ENCODE peak calls at places on chromosomes 4 and X, in seven cellular contexts. One of them, this sample, is unnamed.

GRCh38 chrX:2828404-2829065 is at the start of gene GYG2:
- DNase-seq in upper lobe of left lung: peak; percentile 67
- DNase-seq in ovary: no peak
- DNase-seq in GM12892: no peak
- DNase-seq in heart left ventricle: no peak
- DNase-seq in thyroid gland: peak; percentile 2
- DNase-seq in transverse colon: peak; percentile 35
- DNase-seq in this sample: no peak

GRCh38 chr4:55312491-55313101 is 33.4 kb upstream of the SRD5A3 start:
- DNase-seq in thyroid gland: peak; percentile 11
- DNase-seq in heart left ventricle: peak; percentile 48
- DNase-seq in upper lobe of left lung: no peak
- DNase-seq in ovary: no peak
- DNase-seq in transverse colon: peak; percentile 33
- DNase-seq in GM12892: no peak
- DNase-seq in this sample: no peak

GRCh38 chr4:189837462-189837861 is 103.2 kb upstream of the FRG1 start:
- DNase-seq in upper lobe of left lung: no peak
- DNase-seq in thyroid gland: no peak
- DNase-seq in GM12892: no peak
- DNase-seq in ovary: no peak
- DNase-seq in heart left ventricle: no peak
- DNase-seq in transverse colon: no peak
- DNase-seq in this sample: no peak

GRCh38 chr4:167428172-167428571 is 193.9 kb upstream of the SPOCK3 start:
- DNase-seq in ovary: no peak
- DNase-seq in heart left ventricle: no peak
- DNase-seq in transverse colon: no peak
- DNase-seq in thyroid gland: no peak
- DNase-seq in upper lobe of left lung: no peak
- DNase-seq in GM12892: no peak
- DNase-seq in this sample: no peak

GRCh38 chr4:102809691-102810090 is 17.7 kb downstream of the UBE2D3 start:
- DNase-seq in transverse colon: no peak
- DNase-seq in ovary: no peak
- DNase-seq in heart left ventricle: no peak
- DNase-seq in upper lobe of left lung: no peak
- DNase-seq in GM12892: no peak
- DNase-seq in thyroid gland: no peak
- DNase-seq in this sample: no peak

GRCh38 chr4:73064536-73064935 is 5.0 kb downstream of the COX18 start:
- DNase-seq in heart left ventricle: no peak
- DNase-seq in ovary: no peak
- DNase-seq in transverse colon: no peak
- DNase-seq in upper lobe of left lung: no peak
- DNase-seq in GM12892: no peak
- DNase-seq in thyroid gland: no peak
- DNase-seq in this sample: no peak

GRCh38 chrX:119222932-119223331 is 13.2 kb upstream of the PGRMC1 start:
- DNase-seq in upper lobe of left lung: peak; percentile 54
- DNase-seq in ovary: no peak
- DNase-seq in thyroid gland: no peak
- DNase-seq in transverse colon: no peak
- DNase-seq in heart left ventricle: no peak
- DNase-seq in GM12892: no peak
- DNase-seq in this sample: no peak

GRCh38 chrX:84363674-84364073 is 138.6 kb downstream of the HDX start:
- DNase-seq in thyroid gland: no peak
- DNase-seq in GM12892: no peak
- DNase-seq in ovary: no peak
- DNase-seq in upper lobe of left lung: no peak
- DNase-seq in transverse colon: no peak
- DNase-seq in heart left ventricle: no peak
- DNase-seq in this sample: no peak

GRCh38 chrX:48472225-48472624 is 2.2 kb upstream of the SLC38A5 start:
- DNase-seq in upper lobe of left lung: no peak
- DNase-seq in transverse colon: no peak
- DNase-seq in thyroid gland: no peak
- DNase-seq in ovary: no peak
- DNase-seq in heart left ventricle: no peak
- DNase-seq in GM12892: no peak
- DNase-seq in this sample: no peak

GRCh38 chr4:159010563-159011260 is 92.2 kb upstream of the RAPGEF2 start:
- DNase-seq in heart left ventricle: peak; percentile 75
- DNase-seq in thyroid gland: peak; percentile 77
- DNase-seq in transverse colon: peak; percentile 67
- DNase-seq in upper lobe of left lung: no peak
- DNase-seq in ovary: peak; percentile 54
- DNase-seq in GM12892: no peak
- DNase-seq in this sample: no peak

GRCh38 chr4:74794341-74794801 is at the start of gene BTC:
- DNase-seq in thyroid gland: peak; percentile 78
- DNase-seq in heart left ventricle: no peak
- DNase-seq in ovary: no peak
- DNase-seq in transverse colon: peak; percentile 76
- DNase-seq in upper lobe of left lung: peak; percentile 87
- DNase-seq in GM12892: no peak
- DNase-seq in this sample: no peak

GRCh38 chr4:74789518-74789917 is 4.8 kb downstream of the BTC start:
- DNase-seq in transverse colon: no peak
- DNase-seq in GM12892: no peak
- DNase-seq in ovary: no peak
- DNase-seq in thyroid gland: no peak
- DNase-seq in heart left ventricle: no peak
- DNase-seq in upper lobe of left lung: no peak
- DNase-seq in this sample: no peak

GRCh38 chr4:74790652-74791051 is 3.7 kb downstream of the BTC start:
- DNase-seq in upper lobe of left lung: no peak
- DNase-seq in GM12892: no peak
- DNase-seq in heart left ventricle: no peak
- DNase-seq in thyroid gland: no peak
- DNase-seq in ovary: no peak
- DNase-seq in transverse colon: no peak
- DNase-seq in this sample: no peak

GRCh38 chr4:74796631-74797030 is 2.3 kb upstream of the BTC start:
- DNase-seq in ovary: no peak
- DNase-seq in heart left ventricle: no peak
- DNase-seq in transverse colon: no peak
- DNase-seq in GM12892: no peak
- DNase-seq in upper lobe of left lung: no peak
- DNase-seq in thyroid gland: peak; percentile 17
- DNase-seq in this sample: no peak

GRCh38 chr4:74793757-74794340 is 474 bp downstream of the BTC start:
- DNase-seq in upper lobe of left lung: peak; percentile 91
- DNase-seq in heart left ventricle: peak; percentile 29
- DNase-seq in ovary: peak; percentile 33
- DNase-seq in GM12892: no peak
- DNase-seq in thyroid gland: peak; percentile 88
- DNase-seq in transverse colon: peak; percentile 79
- DNase-seq in this sample: peak; percentile 14
- TF ChIP-seq POLR2A in upper lobe of left lung: peak; percentile 46
- TF ChIP-seq POLR2A in heart left ventricle: no peak
- TF ChIP-seq POLR2A in ovary: no peak
- TF ChIP-seq POLR2A in GM12892: no peak
- TF ChIP-seq POLR2A in thyroid gland: no peak
- TF ChIP-seq POLR2A in transverse colon: peak; percentile 60
- TF ChIP-seq POLR2A in this sample: no peak

DNA sequence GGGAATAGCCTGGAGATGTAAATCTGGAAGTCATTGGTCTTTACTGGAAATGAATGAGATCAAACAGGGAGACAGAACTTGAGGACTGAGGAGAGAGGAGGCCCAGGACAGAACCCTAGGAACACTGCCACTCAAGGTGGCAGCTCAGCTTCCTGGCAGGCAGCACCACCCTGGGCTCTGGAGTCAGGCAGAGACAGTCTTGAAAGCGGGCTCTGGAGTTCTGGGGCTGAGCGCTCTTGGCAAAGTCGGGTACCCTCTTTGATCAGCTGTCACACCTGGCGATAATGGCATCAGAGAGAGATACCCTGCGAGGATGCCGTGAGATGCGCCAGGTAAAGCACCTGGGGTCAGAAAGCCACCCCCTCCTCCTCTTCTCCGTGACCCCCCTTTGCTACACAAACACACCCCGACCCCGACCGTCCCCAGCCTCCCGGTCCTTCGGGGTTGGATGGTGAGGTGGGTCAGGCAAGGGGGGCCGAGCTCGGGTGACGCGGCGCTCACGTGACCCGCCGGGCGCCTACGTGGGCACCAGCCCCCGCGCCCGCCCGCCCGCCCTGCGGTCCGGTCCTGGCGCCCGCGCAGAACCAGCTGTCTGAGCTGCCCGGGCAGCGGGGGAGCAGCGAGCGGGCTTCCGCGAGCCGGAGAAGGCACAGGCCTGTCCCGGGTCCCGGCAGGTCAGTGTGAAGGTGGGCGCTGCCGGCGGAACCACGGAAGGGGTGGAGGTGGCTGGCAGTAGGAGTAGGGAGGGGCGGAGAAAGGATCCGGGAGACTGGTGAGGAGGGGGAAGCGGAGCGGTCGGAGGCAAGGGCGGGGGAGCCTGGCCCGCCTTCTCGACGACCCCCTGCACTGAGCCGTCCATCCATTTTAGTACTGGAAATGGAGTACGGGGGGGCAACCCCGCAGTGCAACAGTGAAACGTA is at the start of gene TCEAL3:
- DNase-seq in ovary: peak; percentile 77
- DNase-seq in upper lobe of left lung: peak; percentile 94
- DNase-seq in heart left ventricle: peak; percentile 54
- DNase-seq in GM12892: no peak
- DNase-seq in transverse colon: peak; percentile 51
- DNase-seq in thyroid gland: peak; percentile 76
- DNase-seq in this sample: no peak
- TF ChIP-seq POLR2A in ovary: peak; percentile 39
- TF ChIP-seq POLR2A in upper lobe of left lung: peak; percentile 55
- TF ChIP-seq POLR2A in heart left ventricle: no peak
- TF ChIP-seq POLR2A in GM12892: no peak
- TF ChIP-seq POLR2A in transverse colon: peak; percentile 37
- TF ChIP-seq POLR2A in thyroid gland: no peak
- TF ChIP-seq POLR2A in this sample: no peak

GRCh38 chrX:17035111-17035510 is 88.7 kb downstream of the REPS2 start:
- DNase-seq in heart left ventricle: no peak
- DNase-seq in thyroid gland: no peak
- DNase-seq in ovary: no peak
- DNase-seq in transverse colon: no peak
- DNase-seq in GM12892: no peak
- DNase-seq in upper lobe of left lung: no peak
- DNase-seq in this sample: no peak
- TF ChIP-seq POLR2A in heart left ventricle: no peak
- TF ChIP-seq POLR2A in thyroid gland: no peak
- TF ChIP-seq POLR2A in ovary: no peak
- TF ChIP-seq POLR2A in transverse colon: no peak
- TF ChIP-seq POLR2A in GM12892: no peak
- TF ChIP-seq POLR2A in upper lobe of left lung: no peak
- TF ChIP-seq POLR2A in this sample: no peak

GRCh38 chrX:12949927-12950656 is 24.8 kb upstream of the TMSB4X start:
- DNase-seq in heart left ventricle: peak; percentile 82
- DNase-seq in ovary: peak; percentile 74
- DNase-seq in upper lobe of left lung: no peak
- DNase-seq in thyroid gland: peak; percentile 39
- DNase-seq in GM12892: no peak
- DNase-seq in transverse colon: peak; percentile 89
- DNase-seq in this sample: no peak
- TF ChIP-seq POLR2A in heart left ventricle: no peak
- TF ChIP-seq POLR2A in ovary: no peak
- TF ChIP-seq POLR2A in upper lobe of left lung: peak; percentile 58
- TF ChIP-seq POLR2A in thyroid gland: no peak
- TF ChIP-seq POLR2A in GM12892: peak; percentile 95
- TF ChIP-seq POLR2A in transverse colon: peak; percentile 43
- TF ChIP-seq POLR2A in this sample: peak; percentile 98

DNA sequence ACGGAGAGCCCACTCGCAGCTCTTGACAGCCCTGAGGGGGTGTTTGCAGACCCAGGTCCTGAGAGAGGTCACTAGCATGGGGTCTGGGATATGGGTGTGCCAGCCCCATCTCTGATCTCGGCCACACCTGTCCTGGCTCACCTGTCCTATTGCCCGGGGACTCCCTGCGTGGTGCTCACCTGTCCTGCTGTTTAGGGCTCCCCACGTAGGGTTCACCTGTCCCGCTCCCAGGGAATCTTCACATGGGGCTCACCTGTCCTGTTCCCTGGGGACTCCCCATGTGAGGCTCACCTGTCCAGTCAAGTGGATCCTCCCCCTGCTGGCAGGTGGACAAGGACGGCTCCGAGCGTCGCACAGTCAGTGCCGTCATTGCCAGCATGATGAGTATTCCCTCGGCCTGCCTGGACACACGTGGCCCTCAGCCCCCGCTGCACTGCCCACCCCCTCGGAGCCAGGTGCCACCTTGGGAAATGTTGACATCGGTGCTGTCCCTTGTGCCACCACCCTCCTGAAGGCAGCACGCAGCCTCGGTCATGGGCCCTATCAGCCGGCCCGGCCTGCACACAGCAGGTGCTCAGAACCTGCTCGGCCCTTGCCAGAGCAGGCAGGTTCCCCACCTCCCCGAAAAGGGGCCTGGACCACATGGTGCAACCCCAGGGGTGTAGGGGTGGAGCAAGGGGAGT is 6.3 kb downstream of the SLC49A3 start:
- DNase-seq in thyroid gland: no peak
- DNase-seq in upper lobe of left lung: peak; percentile 71
- DNase-seq in transverse colon: peak; percentile 37
- DNase-seq in heart left ventricle: peak; percentile 41
- DNase-seq in GM12892: no peak
- DNase-seq in ovary: no peak
- DNase-seq in this sample: no peak
- TF ChIP-seq POLR2A in thyroid gland: no peak
- TF ChIP-seq POLR2A in upper lobe of left lung: no peak
- TF ChIP-seq POLR2A in transverse colon: no peak
- TF ChIP-seq POLR2A in heart left ventricle: no peak
- TF ChIP-seq POLR2A in GM12892: no peak
- TF ChIP-seq POLR2A in ovary: no peak
- TF ChIP-seq POLR2A in this sample: no peak

GRCh38 chr4:24584175-24584850 is at the start of gene DHX15:
- DNase-seq in heart left ventricle: peak; percentile 97
- DNase-seq in ovary: peak; percentile 93
- DNase-seq in thyroid gland: peak; percentile 97
- DNase-seq in transverse colon: peak; percentile 97
- DNase-seq in upper lobe of left lung: peak; percentile 99
- DNase-seq in GM12892: peak; percentile 76
- DNase-seq in this sample: peak; percentile 79
- TF ChIP-seq POLR2A in heart left ventricle: no peak
- TF ChIP-seq POLR2A in ovary: peak; percentile 79
- TF ChIP-seq POLR2A in thyroid gland: no peak
- TF ChIP-seq POLR2A in transverse colon: peak; percentile 73
- TF ChIP-seq POLR2A in upper lobe of left lung: peak; percentile 86
- TF ChIP-seq POLR2A in GM12892: peak; percentile 84
- TF ChIP-seq POLR2A in this sample: peak; percentile 79

This sample was measured in GM12891.